ENCODE peak calls at places on chromosomes 6 and 20, in six cellular contexts. One of them, this sample, is unnamed.

GRCh38 chr6:40471243-40471642 is 115.9 kb downstream of the LRFN2 start:
- DNase-seq in GM12878: no peak
- DNase-seq in HepG2: no peak
- DNase-seq in K562: no peak
- DNase-seq in H1: no peak
- DNase-seq in WTC11: no peak
- DNase-seq in this sample: no peak

GRCh38 chr20:58811334-58811733 is 39.4 kb downstream of the GNAS-AS1 start:
- DNase-seq in K562: peak; percentile 26
- DNase-seq in HepG2: no peak
- DNase-seq in H1: no peak
- DNase-seq in GM12878: no peak
- DNase-seq in WTC11: no peak
- DNase-seq in this sample: no peak

GRCh38 chr6:30450908-30451818 is 38.1 kb upstream of the HLA-E start:
- DNase-seq in GM12878: peak; percentile 36
- DNase-seq in WTC11: peak; percentile 59
- DNase-seq in HepG2: peak; percentile 39
- DNase-seq in K562: no peak
- DNase-seq in H1: no peak
- DNase-seq in this sample: no peak

GRCh38 chr6:135869857-135870256 is 18.4 kb downstream of the PDE7B start:
- DNase-seq in H1: no peak
- DNase-seq in GM12878: no peak
- DNase-seq in K562: no peak
- DNase-seq in HepG2: no peak
- DNase-seq in WTC11: no peak
- DNase-seq in this sample: no peak

GRCh38 chr6:19159087-19159486 is 678.1 kb upstream of the ID4 start:
- DNase-seq in K562: no peak
- DNase-seq in H1: no peak
- DNase-seq in HepG2: no peak
- DNase-seq in GM12878: no peak
- DNase-seq in WTC11: no peak
- DNase-seq in this sample: no peak

GRCh38 chr6:159110013-159110412 is 59.2 kb upstream of the FNDC1 start:
- DNase-seq in H1: no peak
- DNase-seq in HepG2: peak; percentile 23
- DNase-seq in WTC11: peak; percentile 63
- DNase-seq in K562: peak; percentile 77
- DNase-seq in GM12878: no peak
- DNase-seq in this sample: peak; percentile 57

GRCh38 chr6:116529466-116529969 is 16.0 kb downstream of the TRAPPC3L start:
- DNase-seq in K562: no peak
- DNase-seq in H1: no peak
- DNase-seq in WTC11: no peak
- DNase-seq in HepG2: no peak
- DNase-seq in GM12878: no peak
- DNase-seq in this sample: no peak

GRCh38 chr6:12001004-12001705 is 11.0 kb upstream of the HIVEP1 start:
- DNase-seq in HepG2: peak; percentile 84
- DNase-seq in GM12878: no peak
- DNase-seq in K562: no peak
- DNase-seq in WTC11: no peak
- DNase-seq in H1: no peak
- DNase-seq in this sample: no peak

GRCh38 chr6:25366785-25367657 is 87.8 kb downstream of the CARMIL1 start:
- DNase-seq in H1: no peak
- DNase-seq in K562: no peak
- DNase-seq in WTC11: no peak
- DNase-seq in GM12878: peak; percentile 39
- DNase-seq in HepG2: no peak
- DNase-seq in this sample: no peak

DNA sequence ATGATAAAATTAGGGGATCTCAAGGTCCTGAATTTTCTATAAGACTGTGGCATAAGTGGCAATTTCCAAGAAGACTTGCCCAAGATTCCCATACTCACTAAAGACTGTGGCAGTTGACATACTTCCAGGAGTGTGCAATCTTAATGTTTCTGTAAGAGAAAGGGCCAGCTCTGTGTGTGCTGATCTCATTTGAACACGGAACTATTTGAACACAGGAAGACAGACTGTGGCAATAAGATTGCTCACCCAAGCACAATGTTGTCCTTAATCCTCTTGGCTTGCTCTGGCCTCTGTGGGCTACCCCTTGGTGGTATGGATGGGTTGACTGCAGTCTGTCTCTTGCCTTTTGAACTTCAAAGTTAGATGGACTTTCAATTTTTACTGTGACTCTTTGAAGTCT is 151.4 kb downstream of the PHF3 start:
- DNase-seq in WTC11: no peak
- DNase-seq in H1: no peak
- DNase-seq in GM12878: no peak
- DNase-seq in HepG2: no peak
- DNase-seq in K562: no peak
- DNase-seq in this sample: no peak
- TF ChIP-seq ATF3 in WTC11: no peak
- TF ChIP-seq ATF3 in H1: no peak
- TF ChIP-seq ATF3 in GM12878: no peak
- TF ChIP-seq ATF3 in HepG2: no peak
- TF ChIP-seq ATF3 in K562: no peak
- TF ChIP-seq ATF3 in this sample: no peak

DNA sequence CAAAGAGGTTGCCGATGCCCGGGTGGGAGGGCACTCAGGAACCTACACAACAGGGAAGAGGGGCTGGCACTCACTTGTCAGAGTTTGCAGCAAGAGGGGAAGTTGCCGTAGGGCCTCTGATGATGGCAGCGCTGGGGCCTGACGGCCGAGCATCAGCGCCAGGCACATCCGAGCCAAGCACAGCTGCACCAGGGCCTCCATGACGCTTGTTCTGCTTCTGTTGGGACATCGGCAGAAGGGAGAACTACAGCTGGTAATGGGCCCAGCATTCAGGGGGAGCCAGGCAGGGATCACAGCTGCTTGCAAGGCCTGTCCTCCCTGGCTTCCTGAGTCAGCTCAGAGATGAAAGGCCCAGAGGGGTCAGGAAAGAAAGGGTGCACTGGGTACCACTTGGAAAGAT is 367.7 kb downstream of the CDH4 start:
- DNase-seq in HepG2: no peak
- DNase-seq in GM12878: no peak
- DNase-seq in K562: no peak
- DNase-seq in WTC11: no peak
- DNase-seq in H1: no peak
- DNase-seq in this sample: no peak
- TF ChIP-seq ATF3 in HepG2: no peak
- TF ChIP-seq ATF3 in GM12878: no peak
- TF ChIP-seq ATF3 in K562: no peak
- TF ChIP-seq ATF3 in WTC11: no peak
- TF ChIP-seq ATF3 in H1: no peak
- TF ChIP-seq ATF3 in this sample: no peak

DNA sequence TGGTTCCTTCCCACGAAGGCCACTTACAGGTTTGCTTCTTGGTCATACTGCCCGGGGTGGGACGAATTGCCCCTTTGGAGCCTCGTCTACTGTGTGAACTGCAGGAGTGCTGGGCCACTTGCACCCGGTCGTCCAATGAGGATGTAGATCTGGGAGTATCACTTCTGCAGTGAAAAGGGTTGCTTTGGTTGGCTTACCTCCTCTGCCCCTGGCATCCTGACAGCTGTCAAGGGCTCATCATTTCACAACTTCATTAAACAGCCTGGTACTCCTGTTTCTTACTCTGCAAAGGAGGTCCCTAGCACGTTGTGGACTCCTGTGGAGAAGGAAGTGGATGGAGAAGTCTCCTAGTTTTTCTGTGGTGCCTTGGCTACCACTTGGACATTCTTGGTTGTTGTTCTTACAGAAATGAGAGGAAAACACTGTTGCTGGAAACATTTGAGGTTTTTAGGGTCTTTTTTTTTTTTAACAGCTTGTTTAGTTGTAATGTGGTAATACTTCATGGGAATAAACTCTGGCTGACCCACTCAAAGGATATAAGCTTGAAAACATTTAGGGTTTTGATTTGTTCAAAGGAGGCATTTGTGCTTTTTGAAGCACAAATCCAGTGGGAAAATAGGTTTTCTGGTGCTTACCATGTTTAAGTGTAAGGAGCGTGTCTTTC is 60.6 kb downstream of the AKAP12 start:
- DNase-seq in WTC11: no peak
- DNase-seq in HepG2: no peak
- DNase-seq in H1: no peak
- DNase-seq in K562: no peak
- DNase-seq in GM12878: no peak
- DNase-seq in this sample: no peak
- TF ChIP-seq ATF3 in WTC11: no peak
- TF ChIP-seq ATF3 in HepG2: no peak
- TF ChIP-seq ATF3 in H1: no peak
- TF ChIP-seq ATF3 in K562: no peak
- TF ChIP-seq ATF3 in GM12878: no peak
- TF ChIP-seq ATF3 in this sample: no peak

DNA sequence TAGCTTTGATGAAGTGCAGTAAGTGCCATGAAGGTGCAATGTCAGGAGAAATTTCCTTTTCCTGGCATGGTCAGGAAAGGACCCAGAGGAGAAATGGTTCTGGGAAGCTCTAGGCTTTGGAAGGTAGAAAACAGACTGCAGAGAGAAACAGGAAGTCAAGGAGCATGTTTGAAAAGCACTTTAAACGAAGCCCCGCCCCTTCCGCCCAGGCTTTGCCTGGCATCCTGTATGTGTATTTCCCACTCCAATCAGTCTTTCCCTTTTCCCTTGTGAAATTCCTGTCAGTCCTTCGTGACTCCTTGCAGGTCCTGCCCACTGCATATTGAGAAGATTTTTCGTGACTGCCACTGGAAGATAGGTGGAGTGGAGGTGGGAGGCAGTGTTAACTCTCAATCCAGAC is 320.9 kb upstream of the SASH1 start:
- DNase-seq in HepG2: no peak
- DNase-seq in K562: no peak
- DNase-seq in H1: no peak
- DNase-seq in GM12878: no peak
- DNase-seq in WTC11: peak; percentile 14
- DNase-seq in this sample: no peak
- TF ChIP-seq ATF3 in HepG2: no peak
- TF ChIP-seq ATF3 in K562: no peak
- TF ChIP-seq ATF3 in H1: no peak
- TF ChIP-seq ATF3 in GM12878: no peak
- TF ChIP-seq ATF3 in WTC11: no peak
- TF ChIP-seq ATF3 in this sample: no peak

GRCh38 chr20:3783516-3784225 is 2.4 kb upstream of the SPEF1 start:
- DNase-seq in HepG2: no peak
- DNase-seq in GM12878: no peak
- DNase-seq in H1: no peak
- DNase-seq in WTC11: no peak
- DNase-seq in K562: no peak
- DNase-seq in this sample: no peak
- TF ChIP-seq ATF3 in HepG2: no peak
- TF ChIP-seq ATF3 in GM12878: no peak
- TF ChIP-seq ATF3 in H1: no peak
- TF ChIP-seq ATF3 in WTC11: no peak
- TF ChIP-seq ATF3 in K562: no peak
- TF ChIP-seq ATF3 in this sample: no peak

DNA sequence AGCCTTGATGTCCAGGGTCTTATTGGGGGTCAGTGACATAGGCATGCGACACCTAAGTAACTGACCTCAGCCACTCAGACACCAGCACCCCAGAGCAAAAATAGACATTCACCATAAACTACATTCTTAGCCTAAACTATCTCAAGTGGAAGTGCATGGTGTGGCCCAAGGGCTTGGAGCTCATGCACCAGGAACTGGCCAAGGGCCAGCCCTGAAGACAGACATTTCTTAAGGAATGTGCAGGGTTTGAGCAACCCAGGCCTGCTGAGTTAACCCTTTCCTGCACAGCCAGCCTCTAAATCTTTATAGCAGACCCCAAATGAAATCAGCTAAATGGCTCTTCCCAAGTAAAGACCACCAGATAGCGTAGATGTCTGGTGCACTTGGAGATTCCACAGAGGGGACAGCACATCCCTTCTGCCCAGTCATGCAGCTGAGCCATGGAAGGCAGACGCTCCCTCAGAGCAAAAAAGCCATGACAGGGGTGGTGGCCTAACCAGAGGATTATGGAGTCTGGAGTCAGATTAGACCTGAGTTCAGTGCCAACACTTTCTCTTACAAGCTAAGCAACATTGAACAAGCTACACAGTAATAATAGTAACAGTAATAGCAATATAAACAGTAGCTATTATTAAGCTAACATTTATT is 222.6 kb downstream of the ZMYND8 start:
- DNase-seq in HepG2: no peak
- DNase-seq in H1: no peak
- DNase-seq in K562: no peak
- DNase-seq in WTC11: no peak
- DNase-seq in GM12878: no peak
- DNase-seq in this sample: no peak
- TF ChIP-seq ATF3 in HepG2: no peak
- TF ChIP-seq ATF3 in H1: no peak
- TF ChIP-seq ATF3 in K562: no peak
- TF ChIP-seq ATF3 in WTC11: no peak
- TF ChIP-seq ATF3 in GM12878: no peak
- TF ChIP-seq ATF3 in this sample: no peak

DNA sequence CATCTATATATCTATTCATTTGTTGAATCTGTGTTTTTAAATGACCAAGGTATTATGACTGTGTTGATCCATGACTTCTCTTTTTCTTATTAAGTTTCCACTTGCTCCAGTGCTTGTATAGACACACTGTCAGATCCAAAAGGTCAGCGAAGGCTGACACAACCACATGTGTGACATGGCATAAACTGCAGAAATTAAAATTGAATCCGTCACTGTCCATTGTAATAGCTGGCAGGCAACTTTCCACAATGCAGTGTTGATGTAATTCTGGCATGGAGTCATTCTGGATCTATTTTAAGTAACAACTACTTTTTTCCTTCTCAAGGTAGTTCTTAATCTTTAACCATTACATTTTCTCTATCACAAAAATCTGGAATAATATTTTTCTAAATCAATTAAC is 145.3 kb downstream of the AIG1 start:
- DNase-seq in WTC11: no peak
- DNase-seq in H1: no peak
- DNase-seq in K562: no peak
- DNase-seq in GM12878: no peak
- DNase-seq in HepG2: no peak
- DNase-seq in this sample: no peak
- TF ChIP-seq ATF3 in WTC11: no peak
- TF ChIP-seq ATF3 in H1: no peak
- TF ChIP-seq ATF3 in K562: no peak
- TF ChIP-seq ATF3 in GM12878: no peak
- TF ChIP-seq ATF3 in HepG2: no peak
- TF ChIP-seq ATF3 in this sample: no peak

GRCh38 chr20:13736792-13737191 is 47.9 kb downstream of the ESF1 start:
- DNase-seq in H1: no peak
- DNase-seq in HepG2: no peak
- DNase-seq in WTC11: no peak
- DNase-seq in K562: no peak
- DNase-seq in GM12878: no peak
- DNase-seq in this sample: no peak

GRCh38 chr20:13741879-13742278 is 42.8 kb downstream of the ESF1 start:
- DNase-seq in WTC11: no peak
- DNase-seq in K562: no peak
- DNase-seq in HepG2: no peak
- DNase-seq in H1: no peak
- DNase-seq in GM12878: no peak
- DNase-seq in this sample: peak; percentile 3

GRCh38 chr20:13735829-13736228 is 48.9 kb downstream of the ESF1 start:
- DNase-seq in GM12878: no peak
- DNase-seq in HepG2: no peak
- DNase-seq in K562: no peak
- DNase-seq in WTC11: no peak
- DNase-seq in H1: no peak
- DNase-seq in this sample: no peak

GRCh38 chr20:13744403-13744802 is 40.3 kb downstream of the ESF1 start:
- DNase-seq in WTC11: no peak
- DNase-seq in GM12878: no peak
- DNase-seq in K562: no peak
- DNase-seq in HepG2: no peak
- DNase-seq in H1: no peak
- DNase-seq in this sample: no peak

GRCh38 chr20:13739726-13740649 is 44.7 kb downstream of the ESF1 start:
- DNase-seq in HepG2: no peak
- DNase-seq in K562: no peak
- DNase-seq in WTC11: no peak
- DNase-seq in H1: no peak
- DNase-seq in GM12878: no peak
- DNase-seq in this sample: no peak
- TF ChIP-seq ATF3 in HepG2: no peak
- TF ChIP-seq ATF3 in K562: no peak
- TF ChIP-seq ATF3 in WTC11: no peak
- TF ChIP-seq ATF3 in H1: no peak
- TF ChIP-seq ATF3 in GM12878: no peak
- TF ChIP-seq ATF3 in this sample: no peak